ENCODE peak calls at places on chromosomes 1 and 21, in nine cellular contexts. R, L, S, Y, M, D, U, V and J are unnamed samples.

GRCh38 chr1:176843352-176844297 is 320.9 kb downstream of the ASTN1 start:
- DNase-seq in R (peak), L (peak), S (peak), Y (no peak), M (no peak), D (no peak), U (peak), V (no peak), J (peak)

GRCh38 chr21:44816761-44817505 is 929 bp downstream of the SUMO3 start:
- DNase-seq in R (no peak), L (no peak), S (no peak), Y (no peak), M (no peak), D (peak), U (no peak), V (no peak), J (no peak)

GRCh38 chr21:35093514-35093913 is 44.4 kb upstream of the RUNX1 start:
- DNase-seq in R (no peak), L (no peak), S (no peak), Y (no peak), M (no peak), D (no peak), U (no peak), V (no peak), J (no peak)

GRCh38 chr1:8524637-8525157 is 206.8 kb downstream of the SLC45A1 start:
- DNase-seq in R (no peak), L (peak), S (no peak), Y (no peak), M (no peak), D (no peak), U (peak), V (no peak), J (no peak)

GRCh38 chr1:44786138-44786840 is 1.7 kb downstream of the BEST4 start:
- DNase-seq in R (peak), L (peak), S (peak), Y (peak), M (peak), D (peak), U (peak), V (no peak), J (peak)

GRCh38 chr21:33036430-33037162 is 10.9 kb downstream of the OLIG2 start:
- DNase-seq in R (peak), L (peak), S (no peak), Y (peak), M (no peak), D (peak), U (no peak), V (no peak), J (no peak)

GRCh38 chr1:163361123-163361934 is 39.6 kb downstream of the NUF2 start:
- DNase-seq in R (peak), L (no peak), S (peak), Y (no peak), M (no peak), D (no peak), U (peak), V (no peak), J (peak)

GRCh38 chr21:31875424-31876097 is 2.7 kb downstream of the HUNK start:
- DNase-seq in R (no peak), L (peak), S (no peak), Y (no peak), M (no peak), D (no peak), U (no peak), V (no peak), J (no peak)

GRCh38 chr1:86356247-86356646 is 39.9 kb downstream of the ODF2L start:
- DNase-seq in R (peak), L (peak), S (no peak), Y (no peak), M (no peak), D (no peak), U (peak), V (no peak), J (no peak)

GRCh38 chr21:42003051-42003461 is 7.1 kb downstream of the ZBTB21 start:
- DNase-seq in R (no peak), L (peak), S (no peak), Y (no peak), M (no peak), D (no peak), U (no peak), V (no peak), J (no peak)

GRCh38 chr21:43880111-43880985 is 15.3 kb downstream of the AGPAT3 start:
- DNase-seq in R (no peak), L (peak), S (no peak), Y (no peak), M (no peak), D (no peak), U (no peak), V (no peak), J (no peak)

GRCh38 chr1:243351347-243351746 is 95.5 kb downstream of the SDCCAG8 start:
- DNase-seq in R (no peak), L (no peak), S (no peak), Y (no peak), M (no peak), D (no peak), U (no peak), V (no peak), J (no peak)

GRCh38 chr1:207869859-207870258 is 41.1 kb downstream of the CD34 start:
- DNase-seq in R (no peak), L (no peak), S (no peak), Y (no peak), M (no peak), D (no peak), U (no peak), V (no peak), J (no peak)

GRCh38 chr1:107776898-107777663 is 187.9 kb downstream of the VAV3 start:
- DNase-seq in R (no peak), L (no peak), S (no peak), Y (no peak), M (no peak), D (no peak), U (peak), V (no peak), J (no peak)

GRCh38 chr1:94884101-94884875 is 42.6 kb downstream of the CNN3 start:
- DNase-seq in R (peak), L (peak), S (peak), Y (no peak), M (peak), D (peak), U (no peak), V (no peak), J (peak)

GRCh38 chr1:154351363-154352068 is 26.2 kb downstream of the ATP8B2 start:
- DNase-seq in R (no peak), L (no peak), S (no peak), Y (no peak), M (no peak), D (no peak), U (no peak), V (no peak), J (no peak)

GRCh38 chr1:154352581-154353459 is 27.5 kb downstream of the ATP8B2 start:
- DNase-seq in R (peak), L (peak), S (peak), Y (peak), M (peak), D (peak), U (no peak), V (no peak), J (peak)

GRCh38 chr1:154353966-154354365 is 28.6 kb downstream of the ATP8B2 start:
- DNase-seq in R (no peak), L (no peak), S (no peak), Y (no peak), M (no peak), D (no peak), U (no peak), V (no peak), J (no peak)

GRCh38 chr1:154352245-154352580 is 26.9 kb downstream of the ATP8B2 start:
- DNase-seq in R (no peak), L (no peak), S (no peak), Y (no peak), M (no peak), D (peak), U (no peak), V (no peak), J (no peak)

GRCh38 chr1:154353460-154353904 is 28.2 kb downstream of the ATP8B2 start:
- DNase-seq in R (peak), L (peak), S (no peak), Y (peak), M (no peak), D (no peak), U (peak), V (no peak), J (no peak)
- TF ChIP-seq CTCF in R (peak), L (peak), S (no peak), Y (no peak), M (no peak), D (peak), U (peak), V (peak), J (no peak)

GRCh38 chr1:16081636-16082035 is 8.2 kb upstream of the FAM131C start:
- DNase-seq in R (no peak), L (no peak), S (no peak), Y (no peak), M (no peak), D (no peak), U (no peak), V (no peak), J (no peak)

GRCh38 chr1:16085521-16085920 is 12.1 kb upstream of the FAM131C start:
- DNase-seq in R (no peak), L (no peak), S (no peak), Y (no peak), M (no peak), D (no peak), U (no peak), V (no peak), J (no peak)

GRCh38 chr1:16080422-16081150 is 7.1 kb upstream of the FAM131C start:
- DNase-seq in R (peak), L (no peak), S (no peak), Y (no peak), M (no peak), D (no peak), U (no peak), V (no peak), J (no peak)

GRCh38 chr1:16083486-16083885 is 10.0 kb upstream of the FAM131C start:
- DNase-seq in R (no peak), L (no peak), S (no peak), Y (no peak), M (no peak), D (peak), U (no peak), V (no peak), J (no peak)

GRCh38 chr1:16082283-16083038 is 9.0 kb upstream of the FAM131C start:
- DNase-seq in R (peak), L (peak), S (peak), Y (peak), M (peak), D (no peak), U (peak), V (peak), J (peak)
- TF ChIP-seq CTCF in R (peak), L (peak), S (peak), Y (peak), M (peak), D (peak), U (peak), V (peak), J (peak)

DNA sequence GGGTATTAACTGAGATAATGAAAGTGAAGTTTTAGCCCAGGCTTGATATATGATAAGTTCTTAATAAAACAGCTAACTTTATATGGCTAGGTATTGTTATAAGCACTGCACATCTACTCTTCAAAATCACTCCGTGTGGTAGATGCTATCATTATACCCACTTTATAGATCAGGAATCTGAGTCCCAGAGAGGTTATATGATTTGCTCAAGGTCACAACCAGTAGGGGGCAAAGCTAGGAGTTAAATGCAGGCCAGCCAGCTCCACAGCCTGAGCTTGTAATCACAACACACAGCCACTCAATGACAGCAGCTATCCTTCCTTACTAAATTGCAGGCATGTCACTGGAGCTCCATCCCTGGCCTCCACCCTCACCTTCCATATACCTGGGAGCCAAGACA is 115.8 kb downstream of the CAPN8 start:
- DNase-seq in R (no peak), L (no peak), S (no peak), Y (no peak), M (no peak), D (no peak), U (no peak), V (no peak), J (no peak)
- TF ChIP-seq CTCF in R (no peak), L (no peak), S (no peak), Y (no peak), M (no peak), D (no peak), U (no peak), V (no peak), J (no peak)

DNA sequence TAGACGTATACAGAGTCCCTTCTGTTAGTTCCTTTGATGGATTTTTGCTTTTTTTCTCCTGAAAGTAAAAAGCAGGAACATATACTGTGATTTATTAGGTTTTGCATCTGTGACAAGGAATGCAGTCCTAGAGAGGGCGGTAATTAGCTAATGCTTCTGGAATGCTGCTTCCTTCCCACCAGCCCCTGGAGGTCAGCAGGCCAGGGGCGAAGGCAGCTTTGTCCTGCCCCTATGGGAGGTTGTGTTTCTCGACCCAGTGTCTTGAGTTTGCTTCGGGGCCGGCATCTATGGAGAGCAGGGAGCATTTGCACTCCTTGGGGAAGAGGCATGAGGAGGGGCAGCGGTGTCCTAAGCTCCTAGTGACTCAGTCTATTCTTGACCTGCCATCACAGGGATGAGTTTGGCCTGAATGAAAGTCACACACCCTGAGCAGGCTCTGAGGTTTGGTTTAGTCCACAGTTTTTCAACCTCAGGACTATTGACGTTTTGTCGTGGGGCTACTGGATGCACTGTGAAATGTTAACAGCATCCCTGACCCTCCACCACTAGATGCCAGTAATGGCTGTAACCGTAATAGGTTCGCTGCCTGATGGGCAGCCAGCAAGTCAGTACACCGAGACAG is 85.0 kb upstream of the KCNJ15 start:
- DNase-seq in R (peak), L (peak), S (peak), Y (no peak), M (no peak), D (no peak), U (no peak), V (no peak), J (peak)
- TF ChIP-seq CTCF in R (peak), L (peak), S (no peak), Y (no peak), M (no peak), D (peak), U (no peak), V (no peak), J (no peak)

GRCh38 chr1:21914468-21914867 is 22.6 kb downstream of the HSPG2 start:
- DNase-seq in R (no peak), L (no peak), S (no peak), Y (no peak), M (no peak), D (no peak), U (no peak), V (no peak), J (no peak)

GRCh38 chr1:21914880-21915640 is 22.1 kb downstream of the HSPG2 start:
- DNase-seq in R (no peak), L (no peak), S (no peak), Y (no peak), M (no peak), D (no peak), U (no peak), V (no peak), J (no peak)

GRCh38 chr1:21913258-21913657 is 23.9 kb downstream of the HSPG2 start:
- DNase-seq in R (no peak), L (no peak), S (peak), Y (no peak), M (no peak), D (peak), U (no peak), V (no peak), J (no peak)

GRCh38 chr1:21912038-21912758 is 24.9 kb downstream of the HSPG2 start:
- DNase-seq in R (no peak), L (no peak), S (no peak), Y (no peak), M (no peak), D (no peak), U (no peak), V (no peak), J (no peak)

GRCh38 chr1:21913763-21914162 is 23.3 kb downstream of the HSPG2 start:
- DNase-seq in R (no peak), L (no peak), S (no peak), Y (no peak), M (no peak), D (peak), U (no peak), V (no peak), J (no peak)
- TF ChIP-seq CTCF in R (no peak), L (no peak), S (no peak), Y (no peak), M (no peak), D (no peak), U (no peak), V (no peak), J (no peak)

GRCh38 chr1:9827558-9828185 is 3.9 kb upstream of the CLSTN1 start:
- DNase-seq in R (no peak), L (no peak), S (peak), Y (no peak), M (no peak), D (no peak), U (no peak), V (no peak), J (no peak)
- TF ChIP-seq CTCF in R (peak), L (peak), S (peak), Y (no peak), M (no peak), D (no peak), U (no peak), V (no peak), J (peak)

GRCh38 chr1:232793944-232794343 is 11.3 kb upstream of the MAP10 start:
- DNase-seq in R (peak), L (peak), S (no peak), Y (peak), M (no peak), D (no peak), U (no peak), V (no peak), J (no peak)
- TF ChIP-seq CTCF in R (no peak), L (peak), S (no peak), Y (peak), M (no peak), D (no peak), U (no peak), V (no peak), J (no peak)

DNA sequence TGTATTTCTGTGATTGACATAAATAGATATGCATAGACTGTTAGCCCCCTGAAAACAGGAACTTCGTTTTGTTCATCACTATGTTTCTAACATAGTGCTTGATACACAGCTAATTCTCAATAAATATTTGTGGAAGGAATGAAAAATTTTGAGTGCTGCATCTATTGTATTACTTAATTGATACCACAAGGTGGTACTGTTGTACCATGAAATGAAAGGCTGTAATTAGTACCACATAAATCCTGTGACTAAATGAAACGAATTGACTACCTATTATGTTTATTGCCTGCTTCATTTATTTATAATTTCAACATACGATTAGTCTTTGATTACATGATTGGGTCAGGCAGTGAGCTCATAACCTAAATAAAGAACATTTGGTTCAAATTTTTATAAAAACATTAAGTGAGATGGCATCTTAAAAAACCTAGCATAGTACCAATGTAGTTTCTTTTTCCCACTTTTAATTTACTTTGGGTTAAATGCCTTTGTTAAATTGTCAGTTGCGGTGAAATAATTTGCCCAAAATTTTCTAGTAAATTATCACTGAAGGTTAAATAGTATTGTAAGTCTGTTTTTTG is 15.0 kb upstream of the TGFB2 start:
- DNase-seq in R (peak), L (peak), S (no peak), Y (no peak), M (no peak), D (no peak), U (peak), V (no peak), J (no peak)
- TF ChIP-seq CTCF in R (peak), L (peak), S (peak), Y (peak), M (peak), D (peak), U (peak), V (peak), J (peak)

GRCh38 chr1:53176452-53177344 is 19.9 kb upstream of the CPT2 start:
- DNase-seq in R (peak), L (peak), S (no peak), Y (no peak), M (no peak), D (no peak), U (no peak), V (no peak), J (no peak)
- TF ChIP-seq CTCF in R (peak), L (peak), S (no peak), Y (no peak), M (no peak), D (peak), U (no peak), V (no peak), J (no peak)